ENCODE peak calls at places on chromosomes 12 and 14, in five cellular contexts. One of them, this sample, is unnamed.

GRCh38 chr12:69500631-69501030 is 30.4 kb downstream of the FRS2 start:
- DNase-seq in T-helper 2 cell: no peak
- DNase-seq in Peyer's patch: no peak
- DNase-seq in A549: no peak
- DNase-seq in naive thymus-derived CD8-positive, alpha-beta T cell: no peak
- DNase-seq in this sample: no peak

GRCh38 chr14:106666341-106666740 is 1140.0 kb downstream of the TMEM121 start:
- DNase-seq in Peyer's patch: no peak
- DNase-seq in naive thymus-derived CD8-positive, alpha-beta T cell: no peak
- DNase-seq in A549: no peak
- DNase-seq in T-helper 2 cell: no peak
- DNase-seq in this sample: no peak

GRCh38 chr12:107511292-107511691 is 174.3 kb upstream of the PWP1 start:
- DNase-seq in T-helper 2 cell: no peak
- DNase-seq in naive thymus-derived CD8-positive, alpha-beta T cell: no peak
- DNase-seq in Peyer's patch: no peak
- DNase-seq in A549: no peak
- DNase-seq in this sample: no peak

GRCh38 chr12:53253298-53253697 is 14.8 kb upstream of the ESPL1 start:
- DNase-seq in T-helper 2 cell: no peak
- DNase-seq in naive thymus-derived CD8-positive, alpha-beta T cell: no peak
- DNase-seq in Peyer's patch: no peak
- DNase-seq in A549: no peak
- DNase-seq in this sample: no peak

GRCh38 chr12:103864710-103865109 is 23.7 kb upstream of the NT5DC3 start:
- DNase-seq in T-helper 2 cell: no peak
- DNase-seq in A549: no peak
- DNase-seq in naive thymus-derived CD8-positive, alpha-beta T cell: no peak
- DNase-seq in Peyer's patch: no peak
- DNase-seq in this sample: no peak

GRCh38 chr14:50222061-50222613 is 9.2 kb downstream of the SOS2 start:
- DNase-seq in T-helper 2 cell: no peak
- DNase-seq in naive thymus-derived CD8-positive, alpha-beta T cell: no peak
- DNase-seq in A549: no peak
- DNase-seq in Peyer's patch: no peak
- DNase-seq in this sample: no peak

GRCh38 chr12:88763536-88764100 is 183.3 kb upstream of the KITLG start:
- DNase-seq in Peyer's patch: no peak
- DNase-seq in T-helper 2 cell: no peak
- DNase-seq in naive thymus-derived CD8-positive, alpha-beta T cell: no peak
- DNase-seq in A549: no peak
- DNase-seq in this sample: no peak

GRCh38 chr12:13870255-13870654 is 111.1 kb downstream of the GRIN2B start:
- DNase-seq in A549: no peak
- DNase-seq in T-helper 2 cell: no peak
- DNase-seq in Peyer's patch: no peak
- DNase-seq in naive thymus-derived CD8-positive, alpha-beta T cell: no peak
- DNase-seq in this sample: no peak

GRCh38 chr14:22314183-22314820 is 274.7 kb downstream of the DAD1 start:
- DNase-seq in T-helper 2 cell: no peak
- DNase-seq in Peyer's patch: no peak
- DNase-seq in naive thymus-derived CD8-positive, alpha-beta T cell: peak
- DNase-seq in A549: peak
- DNase-seq in this sample: peak

GRCh38 chr12:123250471-123251383 is 17.5 kb downstream of the MTRFR start:
- DNase-seq in naive thymus-derived CD8-positive, alpha-beta T cell: no peak
- DNase-seq in T-helper 2 cell: no peak
- DNase-seq in Peyer's patch: peak
- DNase-seq in A549: peak
- DNase-seq in this sample: no peak

GRCh38 chr12:12036901-12037300 is 33.8 kb upstream of the BCL2L14 start:
- DNase-seq in Peyer's patch: no peak
- DNase-seq in A549: no peak
- DNase-seq in T-helper 2 cell: no peak
- DNase-seq in naive thymus-derived CD8-positive, alpha-beta T cell: no peak
- DNase-seq in this sample: no peak

GRCh38 chr12:113467514-113468364 is 3.9 kb downstream of the LHX5 start:
- DNase-seq in Peyer's patch: no peak
- DNase-seq in naive thymus-derived CD8-positive, alpha-beta T cell: no peak
- DNase-seq in A549: peak
- DNase-seq in T-helper 2 cell: no peak
- DNase-seq in this sample: no peak

GRCh38 chr14:51547260-51547659 is 104.5 kb upstream of the FRMD6 start:
- DNase-seq in naive thymus-derived CD8-positive, alpha-beta T cell: no peak
- DNase-seq in Peyer's patch: no peak
- DNase-seq in T-helper 2 cell: no peak
- DNase-seq in A549: peak
- DNase-seq in this sample: no peak

GRCh38 chr12:6345319-6346071 is 3.6 kb upstream of the TNFRSF1A start:
- DNase-seq in A549: peak
- DNase-seq in naive thymus-derived CD8-positive, alpha-beta T cell: no peak
- DNase-seq in T-helper 2 cell: no peak
- DNase-seq in Peyer's patch: peak
- DNase-seq in this sample: no peak

GRCh38 chr12:13187399-13187798 is 9.1 kb upstream of the EMP1 start:
- DNase-seq in Peyer's patch: no peak
- DNase-seq in T-helper 2 cell: no peak
- DNase-seq in naive thymus-derived CD8-positive, alpha-beta T cell: no peak
- DNase-seq in A549: peak
- DNase-seq in this sample: no peak

GRCh38 chr12:78490841-78491240 is 373.7 kb upstream of the SYT1 start:
- DNase-seq in Peyer's patch: no peak
- DNase-seq in A549: no peak
- DNase-seq in naive thymus-derived CD8-positive, alpha-beta T cell: no peak
- DNase-seq in T-helper 2 cell: no peak
- DNase-seq in this sample: no peak

GRCh38 chr12:103901518-103902173 is 28.6 kb upstream of the HSP90B1 start:
- DNase-seq in Peyer's patch: no peak
- DNase-seq in T-helper 2 cell: peak
- DNase-seq in naive thymus-derived CD8-positive, alpha-beta T cell: peak
- DNase-seq in A549: no peak
- DNase-seq in this sample: no peak

GRCh38 chr14:59133202-59133601 is 55.3 kb upstream of the DAAM1 start:
- DNase-seq in naive thymus-derived CD8-positive, alpha-beta T cell: no peak
- DNase-seq in A549: no peak
- DNase-seq in Peyer's patch: no peak
- DNase-seq in T-helper 2 cell: no peak
- DNase-seq in this sample: no peak

GRCh38 chr12:120939954-120940353 is 35.8 kb upstream of the SPPL3 start:
- DNase-seq in Peyer's patch: no peak
- DNase-seq in naive thymus-derived CD8-positive, alpha-beta T cell: no peak
- DNase-seq in A549: no peak
- DNase-seq in T-helper 2 cell: no peak
- DNase-seq in this sample: no peak

GRCh38 chr12:69254046-69254445 is 14.7 kb downstream of the CPSF6 start:
- DNase-seq in A549: peak
- DNase-seq in Peyer's patch: no peak
- DNase-seq in naive thymus-derived CD8-positive, alpha-beta T cell: peak
- DNase-seq in T-helper 2 cell: no peak
- DNase-seq in this sample: no peak

GRCh38 chr12:124768462-124769165 is 95.0 kb downstream of the SCARB1 start:
- DNase-seq in Peyer's patch: no peak
- DNase-seq in A549: peak
- DNase-seq in naive thymus-derived CD8-positive, alpha-beta T cell: no peak
- DNase-seq in T-helper 2 cell: no peak
- DNase-seq in this sample: no peak

GRCh38 chr14:91985008-91985407 is 37.5 kb upstream of the FBLN5 start:
- DNase-seq in naive thymus-derived CD8-positive, alpha-beta T cell: no peak
- DNase-seq in A549: no peak
- DNase-seq in T-helper 2 cell: no peak
- DNase-seq in Peyer's patch: no peak
- DNase-seq in this sample: no peak

GRCh38 chr12:116551952-116552749 is 7.0 kb upstream of the MAP1LC3B2 start:
- DNase-seq in Peyer's patch: no peak
- DNase-seq in naive thymus-derived CD8-positive, alpha-beta T cell: no peak
- DNase-seq in A549: no peak
- DNase-seq in T-helper 2 cell: no peak
- DNase-seq in this sample: no peak

GRCh38 chr12:39440781-39441180 is 2.1 kb downstream of the KIF21A start:
- DNase-seq in T-helper 2 cell: no peak
- DNase-seq in Peyer's patch: no peak
- DNase-seq in naive thymus-derived CD8-positive, alpha-beta T cell: no peak
- DNase-seq in A549: peak
- DNase-seq in this sample: no peak

GRCh38 chr12:97701901-97702300 is 239.3 kb downstream of the RMST start:
- DNase-seq in naive thymus-derived CD8-positive, alpha-beta T cell: no peak
- DNase-seq in T-helper 2 cell: no peak
- DNase-seq in A549: no peak
- DNase-seq in Peyer's patch: no peak
- DNase-seq in this sample: no peak

GRCh38 chr14:32711103-32711680 is 227.5 kb upstream of the NPAS3 start:
- DNase-seq in T-helper 2 cell: no peak
- DNase-seq in Peyer's patch: no peak
- DNase-seq in naive thymus-derived CD8-positive, alpha-beta T cell: no peak
- DNase-seq in A549: peak
- DNase-seq in this sample: no peak

GRCh38 chr12:58452546-58452945 is 467.8 kb downstream of the LRIG3 start:
- DNase-seq in naive thymus-derived CD8-positive, alpha-beta T cell: no peak
- DNase-seq in A549: no peak
- DNase-seq in Peyer's patch: no peak
- DNase-seq in T-helper 2 cell: no peak
- DNase-seq in this sample: no peak

GRCh38 chr12:43749016-43749415 is 9.6 kb downstream of the PUS7L start:
- DNase-seq in naive thymus-derived CD8-positive, alpha-beta T cell: no peak
- DNase-seq in Peyer's patch: no peak
- DNase-seq in T-helper 2 cell: no peak
- DNase-seq in A549: no peak
- DNase-seq in this sample: no peak

GRCh38 chr12:12779529-12779928 is 5.9 kb upstream of the APOLD1 start:
- DNase-seq in T-helper 2 cell: no peak
- DNase-seq in A549: peak
- DNase-seq in naive thymus-derived CD8-positive, alpha-beta T cell: no peak
- DNase-seq in Peyer's patch: no peak
- DNase-seq in this sample: no peak

GRCh38 chr12:67069451-67070306 is 199.5 kb upstream of the CAND1 start:
- DNase-seq in naive thymus-derived CD8-positive, alpha-beta T cell: peak
- DNase-seq in T-helper 2 cell: no peak
- DNase-seq in Peyer's patch: peak
- DNase-seq in A549: peak
- DNase-seq in this sample: no peak

This sample was measured in natural killer cell treated with Interleukin-12 subunit alpha and Interleukin-12 subunit beta and Interleukin-15 and Interleukin-18, amount 100 ng/mL, for 72 hours.